ENCODE peak calls at places on chromosomes 5 and 9, in four cellular contexts. Y is tibial nerve, X is gastrocnemius medialis, H is testis. D is an unnamed sample. For H3K4me1, the result is how much of the 10 kb centered on the place peaks cover.

GRCh38 chr5:96752341-96753016 is 55.3 kb downstream of the ERAP1 start:
- DNase-seq in X (no peak), H (peak), Y (peak), D (no peak)

GRCh38 chr5:66986009-66986408 is 210.6 kb downstream of the CD180 start:
- DNase-seq in X (no peak), Y (no peak), H (no peak), D (no peak)

GRCh38 chr9:37719526-37719925 is 34.1 kb upstream of the TRMT10B start:
- DNase-seq in H (no peak), X (no peak), Y (no peak), D (no peak)

GRCh38 chr9:12463641-12464040 is 229.5 kb upstream of the TYRP1 start:
- DNase-seq in X (no peak), H (no peak), Y (no peak), D (no peak)

GRCh38 chr5:89315194-89315593 is 432.2 kb upstream of the MEF2C start:
- DNase-seq in Y (no peak), H (peak), X (no peak), D (no peak)

GRCh38 chr5:65874241-65874640 is 52.1 kb upstream of the ERBIN start:
- DNase-seq in X (no peak), Y (no peak), H (no peak), D (no peak)

GRCh38 chr9:86405926-86406325 is 51.7 kb upstream of the TUT7 start:
- DNase-seq in Y (no peak), X (peak), H (peak), D (no peak)

GRCh38 chr9:131690950-131691573 is 48.8 kb downstream of the RAPGEF1 start:
- DNase-seq in Y (no peak), H (no peak), X (no peak), D (no peak)

GRCh38 chr9:108934323-108934885 is at the start of gene ABITRAM:
- DNase-seq in Y (peak), H (peak), X (peak), D (peak)

GRCh38 chr9:136728080-136728547 is 14.6 kb downstream of the LCN10 start:
- DNase-seq in Y (peak), X (peak), H (peak), D (peak)

GRCh38 chr9:136726631-136727191 is 14.3 kb downstream of the DIPK1B start:
- DNase-seq in X (no peak), H (no peak), Y (no peak), D (no peak)

GRCh38 chr9:136725612-136726011 is 13.2 kb downstream of the DIPK1B start:
- DNase-seq in H (no peak), Y (no peak), X (no peak), D (no peak)

GRCh38 chr9:136724772-136725171 is 12.4 kb downstream of the DIPK1B start:
- DNase-seq in Y (no peak), X (no peak), H (no peak), D (no peak)

GRCh38 chr9:136726118-136726517 is 13.7 kb downstream of the DIPK1B start:
- DNase-seq in Y (no peak), H (no peak), X (no peak), D (no peak)
- H3K4me1 ChIP-seq in Y (under half), H (under half), X (under half), D (half or more)

GRCh38 chr5:134545070-134545868 is 19.8 kb downstream of the JADE2 start:
- DNase-seq in Y (peak), X (peak), H (peak), D (no peak)
- TF ChIP-seq POLR2A in Y (no peak), X (no peak), H (no peak), D (no peak)

GRCh38 chr5:140020601-140021177 is 22.4 kb downstream of the NRG2 start:
- DNase-seq in X (peak), Y (no peak), H (peak), D (no peak)

GRCh38 chr5:140025736-140026135 is 17.4 kb downstream of the NRG2 start:
- DNase-seq in H (no peak), Y (no peak), X (no peak), D (no peak)

GRCh38 chr5:140023611-140024191 is 19.4 kb downstream of the NRG2 start:
- DNase-seq in H (no peak), Y (no peak), X (no peak), D (no peak)

GRCh38 chr5:140027807-140028206 is 15.3 kb downstream of the NRG2 start:
- DNase-seq in X (no peak), Y (no peak), H (no peak), D (no peak)

GRCh38 chr5:140024928-140025327 is 18.2 kb downstream of the NRG2 start:
- DNase-seq in X (no peak), H (no peak), Y (no peak), D (no peak)
- H3K4me1 ChIP-seq in X (half or more), H (under half), Y (under half), D (under half)

GRCh38 chr5:176389114-176389768 is 690 bp downstream of the HIGD2A start:
- DNase-seq in H (no peak), Y (no peak), X (no peak), D (no peak)
- TF ChIP-seq POLR2A in H (no peak), Y (peak), X (peak), D (peak)

GRCh38 chr9:130301483-130302286 is 36.1 kb downstream of the HMCN2 start:
- DNase-seq in Y (peak), X (no peak), H (no peak), D (no peak)
- H3K4me1 ChIP-seq in Y (under half), X (under half), H (under half), D (under half)

GRCh38 chr9:96655198-96655851 is at the start of gene PRXL2C:
- DNase-seq in X (peak), H (peak), Y (peak), D (peak)
- TF ChIP-seq POLR2A in X (peak), H (no peak), Y (no peak), D (peak)

DNA sequence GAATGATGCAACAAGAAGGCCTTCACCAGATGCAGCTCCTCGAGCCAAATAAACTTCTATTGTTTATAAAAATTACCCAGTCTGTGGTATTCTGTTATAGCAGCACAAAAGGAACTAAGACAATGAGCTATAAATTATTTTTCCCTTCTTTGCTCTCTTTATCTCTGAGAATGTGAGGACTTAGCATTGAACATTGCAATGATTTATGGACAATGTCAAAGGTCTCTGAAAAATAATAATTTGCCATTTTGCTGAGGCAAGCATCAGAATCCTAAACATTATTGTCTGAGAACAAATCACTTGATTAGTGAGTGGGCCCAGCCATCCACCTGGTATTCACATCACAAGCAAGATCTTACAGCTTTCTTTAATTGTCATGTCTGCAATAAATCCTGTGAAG is 95.4 kb upstream of the SSBP2 start:
- DNase-seq in Y (no peak), H (no peak), X (no peak), D (no peak)
- H3K4me1 ChIP-seq in Y (under half), H (under half), X (under half), D (under half)

D was measured in esophagus squamous epithelium.